ENCODE peak calls at places on chromosomes 11 and 22, in ten cellular contexts. One of them, this sample, is unnamed.

GRCh38 chr22:47388778-47389177 is 626.3 kb downstream of the TBC1D22A start:
- DNase-seq in NCI-H2081: no peak
- DNase-seq in fibroblast of the aortic adventitia: no peak
- DNase-seq in Right ventricle myocardium superior: no peak
- DNase-seq in stimulated activated CD8-positive, alpha-beta memory T cell treated with anti-CD3 and anti-CD28 coated beads, Interleukin-4, amount 100 ng/mL, for 24 hours: no peak
- DNase-seq in kidney tubule cell: no peak
- DNase-seq in HS-5: no peak
- DNase-seq in neural crest cell: no peak
- DNase-seq in skeletal muscle cell: no peak
- DNase-seq in GM04504: no peak
- DNase-seq in this sample: no peak

GRCh38 chr22:47221840-47222615 is 459.6 kb downstream of the TBC1D22A start:
- DNase-seq in NCI-H2081: no peak
- DNase-seq in fibroblast of the aortic adventitia: no peak
- DNase-seq in Right ventricle myocardium superior: no peak
- DNase-seq in stimulated activated CD8-positive, alpha-beta memory T cell treated with anti-CD3 and anti-CD28 coated beads, Interleukin-4, amount 100 ng/mL, for 24 hours: no peak
- DNase-seq in kidney tubule cell: no peak
- DNase-seq in HS-5: no peak
- DNase-seq in neural crest cell: no peak
- DNase-seq in skeletal muscle cell: no peak
- DNase-seq in GM04504: no peak
- DNase-seq in this sample: no peak

GRCh38 chr11:94769897-94770296 is 1.7 kb downstream of the AMOTL1 start:
- DNase-seq in NCI-H2081: no peak
- DNase-seq in fibroblast of the aortic adventitia: no peak
- DNase-seq in Right ventricle myocardium superior: no peak
- DNase-seq in stimulated activated CD8-positive, alpha-beta memory T cell treated with anti-CD3 and anti-CD28 coated beads, Interleukin-4, amount 100 ng/mL, for 24 hours: no peak
- DNase-seq in kidney tubule cell: peak
- DNase-seq in HS-5: no peak
- DNase-seq in neural crest cell: no peak
- DNase-seq in skeletal muscle cell: no peak
- DNase-seq in GM04504: no peak
- DNase-seq in this sample: no peak

GRCh38 chr11:123045101-123045500 is 16.8 kb downstream of the HSPA8 start:
- DNase-seq in NCI-H2081: no peak
- DNase-seq in fibroblast of the aortic adventitia: no peak
- DNase-seq in Right ventricle myocardium superior: no peak
- DNase-seq in stimulated activated CD8-positive, alpha-beta memory T cell treated with anti-CD3 and anti-CD28 coated beads, Interleukin-4, amount 100 ng/mL, for 24 hours: no peak
- DNase-seq in kidney tubule cell: no peak
- DNase-seq in HS-5: no peak
- DNase-seq in neural crest cell: no peak
- DNase-seq in skeletal muscle cell: no peak
- DNase-seq in GM04504: no peak
- DNase-seq in this sample: no peak

GRCh38 chr11:113626736-113627135 is 79.4 kb downstream of the TMPRSS5 start:
- DNase-seq in NCI-H2081: no peak
- DNase-seq in fibroblast of the aortic adventitia: peak
- DNase-seq in Right ventricle myocardium superior: no peak
- DNase-seq in stimulated activated CD8-positive, alpha-beta memory T cell treated with anti-CD3 and anti-CD28 coated beads, Interleukin-4, amount 100 ng/mL, for 24 hours: no peak
- DNase-seq in kidney tubule cell: no peak
- DNase-seq in HS-5: no peak
- DNase-seq in neural crest cell: no peak
- DNase-seq in skeletal muscle cell: no peak
- DNase-seq in GM04504: no peak
- DNase-seq in this sample: peak

GRCh38 chr11:24585192-24585591 is 88.3 kb downstream of the LUZP2 start:
- DNase-seq in NCI-H2081: no peak
- DNase-seq in fibroblast of the aortic adventitia: peak
- DNase-seq in Right ventricle myocardium superior: no peak
- DNase-seq in stimulated activated CD8-positive, alpha-beta memory T cell treated with anti-CD3 and anti-CD28 coated beads, Interleukin-4, amount 100 ng/mL, for 24 hours: no peak
- DNase-seq in kidney tubule cell: peak
- DNase-seq in HS-5: no peak
- DNase-seq in neural crest cell: no peak
- DNase-seq in skeletal muscle cell: no peak
- DNase-seq in GM04504: no peak
- DNase-seq in this sample: peak

GRCh38 chr11:62025429-62026105 is 58.1 kb upstream of the FTH1 start:
- DNase-seq in NCI-H2081: no peak
- DNase-seq in fibroblast of the aortic adventitia: peak
- DNase-seq in Right ventricle myocardium superior: peak
- DNase-seq in stimulated activated CD8-positive, alpha-beta memory T cell treated with anti-CD3 and anti-CD28 coated beads, Interleukin-4, amount 100 ng/mL, for 24 hours: peak
- DNase-seq in kidney tubule cell: peak
- DNase-seq in HS-5: peak
- DNase-seq in neural crest cell: no peak
- DNase-seq in skeletal muscle cell: peak
- DNase-seq in GM04504: peak
- DNase-seq in this sample: peak

GRCh38 chr22:50502096-50502495 is 5.4 kb downstream of the LMF2 start:
- DNase-seq in NCI-H2081: no peak
- DNase-seq in fibroblast of the aortic adventitia: no peak
- DNase-seq in Right ventricle myocardium superior: no peak
- DNase-seq in stimulated activated CD8-positive, alpha-beta memory T cell treated with anti-CD3 and anti-CD28 coated beads, Interleukin-4, amount 100 ng/mL, for 24 hours: no peak
- DNase-seq in kidney tubule cell: no peak
- DNase-seq in HS-5: no peak
- DNase-seq in neural crest cell: no peak
- DNase-seq in skeletal muscle cell: no peak
- DNase-seq in GM04504: no peak
- DNase-seq in this sample: no peak

GRCh38 chr22:49811014-49811791 is 16.5 kb downstream of the BRD1 start:
- DNase-seq in NCI-H2081: no peak
- DNase-seq in fibroblast of the aortic adventitia: no peak
- DNase-seq in Right ventricle myocardium superior: no peak
- DNase-seq in stimulated activated CD8-positive, alpha-beta memory T cell treated with anti-CD3 and anti-CD28 coated beads, Interleukin-4, amount 100 ng/mL, for 24 hours: no peak
- DNase-seq in kidney tubule cell: no peak
- DNase-seq in HS-5: no peak
- DNase-seq in neural crest cell: no peak
- DNase-seq in skeletal muscle cell: no peak
- DNase-seq in GM04504: no peak
- DNase-seq in this sample: no peak

GRCh38 chr22:24580276-24580675 is 12.6 kb downstream of the LRRC75B start:
- DNase-seq in NCI-H2081: no peak
- DNase-seq in fibroblast of the aortic adventitia: peak
- DNase-seq in Right ventricle myocardium superior: no peak
- DNase-seq in stimulated activated CD8-positive, alpha-beta memory T cell treated with anti-CD3 and anti-CD28 coated beads, Interleukin-4, amount 100 ng/mL, for 24 hours: no peak
- DNase-seq in kidney tubule cell: peak
- DNase-seq in HS-5: peak
- DNase-seq in neural crest cell: no peak
- DNase-seq in skeletal muscle cell: peak
- DNase-seq in GM04504: peak
- DNase-seq in this sample: peak

GRCh38 chr22:17063372-17064106 is 21.3 kb upstream of the IL17RA start:
- DNase-seq in NCI-H2081: no peak
- DNase-seq in fibroblast of the aortic adventitia: peak
- DNase-seq in Right ventricle myocardium superior: peak
- DNase-seq in stimulated activated CD8-positive, alpha-beta memory T cell treated with anti-CD3 and anti-CD28 coated beads, Interleukin-4, amount 100 ng/mL, for 24 hours: no peak
- DNase-seq in kidney tubule cell: no peak
- DNase-seq in HS-5: no peak
- DNase-seq in neural crest cell: no peak
- DNase-seq in skeletal muscle cell: no peak
- DNase-seq in GM04504: no peak
- DNase-seq in this sample: no peak

GRCh38 chr11:14029971-14030531 is 67.5 kb downstream of the SPON1 start:
- DNase-seq in NCI-H2081: peak
- DNase-seq in fibroblast of the aortic adventitia: peak
- DNase-seq in Right ventricle myocardium superior: peak
- DNase-seq in stimulated activated CD8-positive, alpha-beta memory T cell treated with anti-CD3 and anti-CD28 coated beads, Interleukin-4, amount 100 ng/mL, for 24 hours: no peak
- DNase-seq in kidney tubule cell: peak
- DNase-seq in HS-5: no peak
- DNase-seq in neural crest cell: no peak
- DNase-seq in skeletal muscle cell: no peak
- DNase-seq in GM04504: no peak
- DNase-seq in this sample: peak

GRCh38 chr11:66561975-66562248 is 6.5 kb downstream of the CTSF start:
- DNase-seq in NCI-H2081: no peak
- DNase-seq in fibroblast of the aortic adventitia: no peak
- DNase-seq in Right ventricle myocardium superior: no peak
- DNase-seq in stimulated activated CD8-positive, alpha-beta memory T cell treated with anti-CD3 and anti-CD28 coated beads, Interleukin-4, amount 100 ng/mL, for 24 hours: no peak
- DNase-seq in kidney tubule cell: no peak
- DNase-seq in HS-5: no peak
- DNase-seq in neural crest cell: no peak
- DNase-seq in skeletal muscle cell: no peak
- DNase-seq in GM04504: no peak
- DNase-seq in this sample: no peak

GRCh38 chr11:10693509-10694071 is at the start of gene IRAG1:
- DNase-seq in NCI-H2081: no peak
- DNase-seq in fibroblast of the aortic adventitia: peak
- DNase-seq in Right ventricle myocardium superior: peak
- DNase-seq in stimulated activated CD8-positive, alpha-beta memory T cell treated with anti-CD3 and anti-CD28 coated beads, Interleukin-4, amount 100 ng/mL, for 24 hours: no peak
- DNase-seq in kidney tubule cell: no peak
- DNase-seq in HS-5: no peak
- DNase-seq in neural crest cell: no peak
- DNase-seq in skeletal muscle cell: no peak
- DNase-seq in GM04504: no peak
- DNase-seq in this sample: no peak

GRCh38 chr11:92384807-92385206 is 160.2 kb downstream of the FAT3 start:
- DNase-seq in NCI-H2081: no peak
- DNase-seq in fibroblast of the aortic adventitia: peak
- DNase-seq in Right ventricle myocardium superior: no peak
- DNase-seq in stimulated activated CD8-positive, alpha-beta memory T cell treated with anti-CD3 and anti-CD28 coated beads, Interleukin-4, amount 100 ng/mL, for 24 hours: no peak
- DNase-seq in kidney tubule cell: no peak
- DNase-seq in HS-5: no peak
- DNase-seq in neural crest cell: no peak
- DNase-seq in skeletal muscle cell: no peak
- DNase-seq in GM04504: no peak
- DNase-seq in this sample: no peak

GRCh38 chr11:33687733-33688479 is 12.7 kb downstream of the C11orf91 start:
- DNase-seq in NCI-H2081: peak
- DNase-seq in fibroblast of the aortic adventitia: peak
- DNase-seq in Right ventricle myocardium superior: no peak
- DNase-seq in stimulated activated CD8-positive, alpha-beta memory T cell treated with anti-CD3 and anti-CD28 coated beads, Interleukin-4, amount 100 ng/mL, for 24 hours: no peak
- DNase-seq in kidney tubule cell: peak
- DNase-seq in HS-5: peak
- DNase-seq in neural crest cell: peak
- DNase-seq in skeletal muscle cell: no peak
- DNase-seq in GM04504: no peak
- DNase-seq in this sample: peak

GRCh38 chr11:111059726-111060125 is 185.8 kb upstream of the POU2AF2 start:
- DNase-seq in NCI-H2081: no peak
- DNase-seq in fibroblast of the aortic adventitia: peak
- DNase-seq in Right ventricle myocardium superior: no peak
- DNase-seq in stimulated activated CD8-positive, alpha-beta memory T cell treated with anti-CD3 and anti-CD28 coated beads, Interleukin-4, amount 100 ng/mL, for 24 hours: no peak
- DNase-seq in kidney tubule cell: peak
- DNase-seq in HS-5: peak
- DNase-seq in neural crest cell: no peak
- DNase-seq in skeletal muscle cell: no peak
- DNase-seq in GM04504: no peak
- DNase-seq in this sample: no peak

GRCh38 chr11:84524422-84525051 is 1102.6 kb downstream of the DLG2 start:
- DNase-seq in NCI-H2081: no peak
- DNase-seq in fibroblast of the aortic adventitia: peak
- DNase-seq in Right ventricle myocardium superior: no peak
- DNase-seq in stimulated activated CD8-positive, alpha-beta memory T cell treated with anti-CD3 and anti-CD28 coated beads, Interleukin-4, amount 100 ng/mL, for 24 hours: no peak
- DNase-seq in kidney tubule cell: peak
- DNase-seq in HS-5: no peak
- DNase-seq in neural crest cell: no peak
- DNase-seq in skeletal muscle cell: peak
- DNase-seq in GM04504: no peak
- DNase-seq in this sample: peak

GRCh38 chr22:43479962-43480361 is 68.1 kb downstream of the MPPED1 start:
- DNase-seq in NCI-H2081: no peak
- DNase-seq in fibroblast of the aortic adventitia: no peak
- DNase-seq in Right ventricle myocardium superior: no peak
- DNase-seq in stimulated activated CD8-positive, alpha-beta memory T cell treated with anti-CD3 and anti-CD28 coated beads, Interleukin-4, amount 100 ng/mL, for 24 hours: no peak
- DNase-seq in kidney tubule cell: no peak
- DNase-seq in HS-5: no peak
- DNase-seq in neural crest cell: no peak
- DNase-seq in skeletal muscle cell: no peak
- DNase-seq in GM04504: no peak
- DNase-seq in this sample: no peak

GRCh38 chr11:66429983-66430602 is 8.6 kb downstream of the MRPL11 start:
- DNase-seq in NCI-H2081: peak
- DNase-seq in fibroblast of the aortic adventitia: peak
- DNase-seq in Right ventricle myocardium superior: peak
- DNase-seq in stimulated activated CD8-positive, alpha-beta memory T cell treated with anti-CD3 and anti-CD28 coated beads, Interleukin-4, amount 100 ng/mL, for 24 hours: peak
- DNase-seq in kidney tubule cell: peak
- DNase-seq in HS-5: no peak
- DNase-seq in neural crest cell: peak
- DNase-seq in skeletal muscle cell: no peak
- DNase-seq in GM04504: no peak
- DNase-seq in this sample: peak

This sample was measured in stromal cell of bone marrow.